ENCODE peak calls at places on chromosomes 5 and 9, in six cellular contexts. P is stomach, I is transverse colon, S is body of pancreas, G is upper lobe of right lung, N is IMR-90. K is an unnamed sample.

GRCh38 chr9:91486699-91487497 is 63.3 kb upstream of the NFIL3 start:
- DNase-seq in G (no peak), I (no peak), P (no peak), N (peak; percentile 68), S (no peak), K (no peak)

GRCh38 chr9:114348906-114349482 is 19.3 kb downstream of the ORM2 start:
- DNase-seq in P (no peak), G (peak; percentile 93), I (peak; percentile 70), N (peak; percentile 99), S (peak; percentile 28), K (peak; percentile 92)

GRCh38 chr5:6718161-6718681 is 5.0 kb downstream of the TENT4A start:
- DNase-seq in N (no peak), S (no peak), G (peak; percentile 40), I (no peak), P (no peak), K (no peak)

GRCh38 chr9:108286807-108287206 is 569.0 kb downstream of the ACTL7B start:
- DNase-seq in I (no peak), P (no peak), G (no peak), N (no peak), S (no peak), K (no peak)

GRCh38 chr5:108028883-108029282 is 353.0 kb downstream of the FBXL17 start:
- DNase-seq in P (no peak), S (no peak), G (no peak), I (no peak), N (no peak), K (no peak)

GRCh38 chr5:150499437-150499956 is 8.4 kb upstream of the NDST1 start:
- DNase-seq in N (no peak), S (no peak), G (no peak), P (no peak), I (no peak), K (no peak)

GRCh38 chr5:126334755-126335154 is 88.5 kb upstream of the GRAMD2B start:
- DNase-seq in I (no peak), P (no peak), G (no peak), N (no peak), S (no peak), K (no peak)

GRCh38 chr5:17426104-17426739 is 71.8 kb upstream of the TAF11L2 start:
- DNase-seq in S (no peak), G (no peak), I (no peak), P (no peak), N (no peak), K (no peak)

GRCh38 chr9:105079457-105079856 is 151.5 kb upstream of the ABCA1 start:
- DNase-seq in G (no peak), P (no peak), S (no peak), N (no peak), I (no peak), K (no peak)

GRCh38 chr5:170986598-170986997 is 124.8 kb downstream of the RANBP17 start:
- DNase-seq in N (peak; percentile 42), I (no peak), S (no peak), G (no peak), P (no peak), K (no peak)

GRCh38 chr9:77830618-77831285 is 182.6 kb upstream of the GNA14 start:
- DNase-seq in G (no peak), S (no peak), P (no peak), I (no peak), N (no peak), K (no peak)

GRCh38 chr5:102792705-102793104 is 37.6 kb downstream of the PAM start:
- DNase-seq in I (no peak), N (no peak), S (no peak), P (no peak), G (no peak), K (no peak)

GRCh38 chr5:115657883-115658233 is 32.0 kb upstream of the TMED7 start:
- DNase-seq in N (peak; percentile 81), I (no peak), S (no peak), G (no peak), P (no peak), K (no peak)

GRCh38 chr5:116564322-116564721 is 10.3 kb downstream of the SEMA6A start:
- DNase-seq in P (no peak), S (peak; percentile 12), I (no peak), N (no peak), G (no peak), K (no peak)

GRCh38 chr5:33235304-33235703 is 205.5 kb upstream of the TARS1 start:
- DNase-seq in S (no peak), G (no peak), I (no peak), P (no peak), N (no peak), K (no peak)

GRCh38 chr5:150559701-150560100 is 51.8 kb downstream of the NDST1 start:
- DNase-seq in I (no peak), N (peak; percentile 76), P (no peak), S (no peak), G (no peak), K (no peak)

GRCh38 chr9:98502311-98502975 is 206.3 kb downstream of the GABBR2 start:
- DNase-seq in S (no peak), I (no peak), N (peak; percentile 69), P (no peak), G (no peak), K (no peak)

GRCh38 chr5:178762960-178763359 is 32.5 kb upstream of the ZNF354A start:
- DNase-seq in G (no peak), S (no peak), P (peak; percentile 1), I (no peak), N (no peak), K (no peak)

GRCh38 chr9:33329117-33329563 is 38.8 kb downstream of the NFX1 start:
- DNase-seq in P (peak; percentile 82), S (peak; percentile 72), I (peak; percentile 81), N (peak; percentile 94), G (no peak), K (no peak)

GRCh38 chr9:4225291-4226119 is 74.4 kb downstream of the GLIS3 start:
- DNase-seq in N (peak; percentile 95), I (no peak), P (no peak), S (no peak), G (no peak), K (no peak)

GRCh38 chr5:40413747-40414146 is 266.0 kb upstream of the PTGER4 start:
- DNase-seq in N (peak; percentile 61), G (no peak), P (no peak), I (no peak), S (no peak), K (no peak)

GRCh38 chr9:126406075-126406675 is 79.5 kb downstream of the MVB12B start:
- DNase-seq in N (peak; percentile 26), G (no peak), S (no peak), P (no peak), I (no peak), K (no peak)

GRCh38 chr5:67051164-67051563 is 145.4 kb downstream of the CD180 start:
- DNase-seq in S (no peak), G (no peak), I (peak; percentile 78), N (no peak), P (no peak), K (no peak)

GRCh38 chr5:103829585-103829984 is 267.0 kb upstream of the NUDT12 start:
- DNase-seq in G (no peak), P (no peak), I (no peak), S (no peak), N (no peak), K (peak; percentile 27)

DNA sequence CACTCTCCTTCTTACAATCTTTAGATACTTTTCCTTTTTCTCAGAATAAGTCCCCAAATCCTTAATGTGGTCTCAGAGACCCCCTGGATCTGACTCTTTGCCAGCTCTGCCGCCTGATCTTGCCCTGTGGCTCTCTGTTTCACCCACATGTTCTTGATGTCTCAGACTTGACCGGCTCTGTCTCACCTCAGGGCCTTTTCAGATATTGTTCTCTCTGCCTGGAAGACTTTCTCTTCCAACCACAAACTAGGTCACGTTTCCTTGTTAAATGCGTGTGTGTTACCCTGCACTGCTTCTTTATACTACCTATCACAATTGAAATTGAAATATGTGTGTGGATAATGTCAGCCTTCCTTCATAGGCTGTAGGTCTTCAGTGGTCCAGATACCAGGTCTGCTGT is 265.4 kb upstream of the NUDT12 start:
- DNase-seq in I (no peak), P (no peak), N (no peak), G (no peak), S (no peak), K (no peak)
- H3K4me3 ChIP-seq in I (no peak overlapping the region), P (no peak overlapping the region), N (no peak overlapping the region), G (no peak overlapping the region), S (no peak overlapping the region), K (no peak overlapping the region)

DNA sequence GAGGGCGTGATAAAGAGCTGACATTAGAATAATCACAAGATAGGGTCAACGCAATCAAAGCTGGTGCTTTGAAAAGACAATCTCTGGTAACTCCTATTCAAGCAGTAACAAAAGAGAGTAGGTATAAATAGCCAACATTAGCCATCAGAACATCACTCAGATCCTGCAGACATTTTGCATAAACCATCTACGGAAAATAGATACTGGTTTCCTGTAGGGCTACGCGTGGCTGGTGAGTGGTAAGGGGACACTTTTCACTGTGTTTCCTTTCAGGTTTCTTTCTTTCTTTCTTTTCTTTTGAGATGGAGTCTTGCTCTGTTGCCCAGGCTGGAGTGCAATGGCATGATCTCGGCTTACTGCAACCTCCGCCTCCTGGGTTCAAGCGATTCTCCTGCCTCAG is 22.3 kb downstream of the TTF1 start:
- DNase-seq in N (no peak), I (no peak), P (no peak), G (no peak), S (no peak), K (no peak)
- H3K36me3 ChIP-seq in N (peaks cover 42% of the 10 kb centered on the region), I (peaks cover 23% of the 10 kb centered on the region), P (peaks cover 41% of the 10 kb centered on the region), G (peaks cover 60% of the 10 kb centered on the region), S (peaks cover 26% of the 10 kb centered on the region), K (peaks cover 24% of the 10 kb centered on the region)

DNA sequence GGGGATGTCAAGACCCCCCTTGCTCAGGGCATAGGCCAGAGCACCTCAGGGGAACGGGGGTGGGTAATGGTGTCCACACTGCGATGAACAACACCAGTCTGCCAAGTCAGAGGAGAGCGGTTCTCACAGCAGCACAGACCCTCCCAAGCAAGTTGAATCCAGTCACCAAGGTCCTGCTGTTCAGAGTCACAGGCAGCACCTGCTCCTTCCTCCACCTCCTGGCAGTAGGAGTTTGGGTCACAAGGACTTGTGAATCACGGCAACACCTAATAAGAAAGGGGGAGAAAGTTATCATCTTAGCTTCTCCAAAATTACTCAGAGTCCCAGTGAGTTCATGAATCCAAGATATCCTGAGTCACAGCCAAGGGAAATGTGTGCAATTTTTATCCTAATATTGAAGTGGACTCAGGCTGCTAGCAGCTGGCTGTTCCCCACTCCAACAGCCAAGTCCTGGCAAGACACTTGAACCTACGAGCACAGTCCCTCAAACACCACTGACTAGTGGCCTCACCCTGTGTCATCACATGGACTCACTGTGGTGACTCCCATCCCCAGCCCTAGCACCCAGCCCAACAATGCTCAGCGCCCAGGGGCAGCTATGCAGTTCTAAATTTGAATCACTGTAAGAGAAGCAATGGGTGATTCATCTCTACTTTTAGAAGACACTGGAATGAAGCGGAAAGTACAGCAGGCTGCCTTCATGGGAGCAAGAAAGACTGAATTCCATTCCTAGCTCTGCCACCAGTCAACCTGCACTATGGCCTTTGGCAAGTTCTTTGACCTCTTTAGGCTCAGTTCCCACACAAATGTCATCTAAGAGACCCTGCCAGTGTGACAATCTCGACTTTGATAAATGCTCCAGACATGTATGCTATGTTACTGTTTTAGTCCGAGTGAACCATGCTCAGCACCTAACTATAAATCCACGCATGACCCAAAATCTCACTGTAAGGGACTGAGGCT is 113.7 kb downstream of the KLHL3 start:
- DNase-seq in N (peak; percentile 45), P (no peak), G (no peak), I (no peak), S (no peak), K (no peak)
- H3K27me3 ChIP-seq in N (no peaks in the 10 kb centered on the region), P (no peaks in the 10 kb centered on the region), G (no peaks in the 10 kb centered on the region), I (no peaks in the 10 kb centered on the region), S (no peaks in the 10 kb centered on the region), K (no peaks in the 10 kb centered on the region)

GRCh38 chr5:95734156-95734555 is 3.0 kb downstream of the RHOBTB3 start:
- DNase-seq in S (no peak), I (no peak), N (no peak), G (no peak), P (no peak), K (no peak)
- H3K4me3 ChIP-seq in S (no peak overlapping the region), I (peak overlapping the region; percentile 95), N (peak overlapping the region; percentile 98), G (peak overlapping the region; percentile 69), P (peak overlapping the region; percentile 65), K (no peak overlapping the region)

GRCh38 chr9:131233989-131234388 is 42.3 kb downstream of the FAM78A start:
- DNase-seq in P (no peak), N (no peak), G (no peak), S (no peak), I (no peak), K (no peak)
- H3K36me3 ChIP-seq in P (peaks cover 32% of the 10 kb centered on the region), N (peaks cover 38% of the 10 kb centered on the region), G (peaks cover 49% of the 10 kb centered on the region), S (peaks cover 21% of the 10 kb centered on the region), I (peaks cover 23% of the 10 kb centered on the region), K (peaks cover 13% of the 10 kb centered on the region)